ENCODE peak calls at places on chromosomes 5 and 9, in four cellular contexts. I is anterior cingulate cortex, R is iPS-NIHi11, M is NCI-H1105. S is an unnamed sample.

GRCh38 chr5:855771-856530 is 5.2 kb upstream of the ZDHHC11 start:
- DNase-seq in I (no peak), R (no peak), M (no peak), S (no peak)

GRCh38 chr9:80839821-80840670 is 849.3 kb downstream of the TLE1 start:
- DNase-seq in I (no peak), R (no peak), M (no peak), S (no peak)

GRCh38 chr9:121609845-121610637 is 41.4 kb upstream of the DAB2IP start:
- DNase-seq in I (no peak), R (no peak), M (no peak), S (no peak)

GRCh38 chr5:125890387-125890955 is 532.7 kb upstream of the GRAMD2B start:
- DNase-seq in I (no peak), R (no peak), M (no peak), S (no peak)

GRCh38 chr9:79185866-79186265 is 385.9 kb upstream of the TLE4 start:
- DNase-seq in I (no peak), R (no peak), M (no peak), S (no peak)

GRCh38 chr5:169801324-169801777 is 164.3 kb downstream of the DOCK2 start:
- DNase-seq in I (no peak), R (no peak), M (no peak), S (no peak)

GRCh38 chr9:110738982-110739381 is 70.4 kb downstream of the MUSK start:
- DNase-seq in I (no peak), R (no peak), M (no peak), S (no peak)

GRCh38 chr5:100270323-100270771 is 264.8 kb upstream of the FAM174A start:
- DNase-seq in I (no peak), R (no peak), M (peak; percentile 1), S (no peak)

GRCh38 chr5:62115009-62115408 is 191.0 kb upstream of the KIF2A start:
- DNase-seq in I (no peak), R (no peak), M (no peak), S (no peak)

GRCh38 chr9:16230731-16231130 is 639.7 kb downstream of the BNC2 start:
- DNase-seq in I (no peak), R (no peak), M (peak; percentile 86), S (no peak)

GRCh38 chr5:115069087-115069968 is 100.4 kb downstream of the TRIM36 start:
- DNase-seq in I (no peak), R (peak; percentile 58), M (peak; percentile 11), S (no peak)

GRCh38 chr5:143147918-143148317 is 255.6 kb downstream of the NR3C1 start:
- DNase-seq in I (no peak), R (no peak), M (no peak), S (no peak)

GRCh38 chr5:15500326-15500958 is 462 bp downstream of the FBXL7 start:
- DNase-seq in I (no peak), R (peak; percentile 32), M (no peak), S (no peak)

GRCh38 chr5:72191404-72191803 is 84.1 kb downstream of the MAP1B start:
- DNase-seq in I (no peak), R (no peak), M (no peak), S (no peak)

GRCh38 chr5:132466453-132467291 is 23.9 kb downstream of the IRF1 start:
- DNase-seq in I (no peak), R (no peak), M (no peak), S (no peak)

GRCh38 chr5:137194300-137194699 is 304.8 kb downstream of the SPOCK1 start:
- DNase-seq in I (peak; percentile 12), R (no peak), M (no peak), S (no peak)

GRCh38 chr9:70120834-70121510 is 77.3 kb downstream of the MAMDC2 start:
- DNase-seq in I (no peak), R (peak; percentile 20), M (no peak), S (no peak)

GRCh38 chr5:148910686-148911361 is 84.4 kb downstream of the ADRB2 start:
- DNase-seq in I (no peak), R (peak; percentile 31), M (no peak), S (no peak)

GRCh38 chr5:3600106-3600997 is 4.7 kb downstream of the IRX1 start:
- DNase-seq in I (no peak), R (peak; percentile 47), M (no peak), S (no peak)

GRCh38 chr5:175520873-175521272 is 42.5 kb downstream of the SFXN1 start:
- DNase-seq in I (no peak), R (no peak), M (no peak), S (no peak)

GRCh38 chr5:103450333-103451061 is 112.1 kb downstream of the NUDT12 start:
- DNase-seq in I (no peak), R (no peak), M (no peak), S (no peak)

GRCh38 chr9:136527131-136527530 is 18.7 kb downstream of the NOTCH1 start:
- DNase-seq in I (no peak), R (no peak), M (no peak), S (no peak)

GRCh38 chr5:151688406-151688805 is 1.7 kb upstream of the SPARC start:
- DNase-seq in I (no peak), R (no peak), M (no peak), S (no peak)

GRCh38 chr9:104993291-104993963 is 65.5 kb upstream of the ABCA1 start:
- DNase-seq in I (peak; percentile 32), R (peak; percentile 65), M (no peak), S (no peak)